ENCODE peak calls at places on chromosomes 13 and 19, in four cellular contexts. G is K562, Z is tibial nerve, O is A549. J is an unnamed sample.

GRCh38 chr19:5001547-5002131 is 32.7 kb downstream of the KDM4B start:
- DNase-seq in Z (no peak), G (peak), O (peak), J (no peak)

GRCh38 chr13:113182046-113182445 is 23.6 kb downstream of the PROZ start:
- DNase-seq in G (no peak), Z (no peak), O (no peak), J (no peak)

GRCh38 chr19:36141039-36141914 is 1.4 kb downstream of the CAPNS1 start:
- DNase-seq in G (peak), Z (peak), O (peak), J (peak)

GRCh38 chr19:29605653-29606419 is at the start of gene POP4:
- DNase-seq in O (peak), G (peak), Z (peak), J (peak)

GRCh38 chr19:41821003-41821735 is 23.3 kb downstream of the LYPD4 start:
- DNase-seq in G (peak), Z (no peak), O (peak), J (no peak)

GRCh38 chr19:56333506-56333905 is 18.9 kb upstream of the ZSCAN5A start:
- DNase-seq in O (peak), G (peak), Z (no peak), J (no peak)

GRCh38 chr19:14248578-14249011 is 42.6 kb upstream of the ADGRL1 start:
- DNase-seq in O (no peak), G (no peak), Z (peak), J (peak)

GRCh38 chr19:32448026-32448425 is 42.5 kb downstream of the DPY19L3 start:
- DNase-seq in G (no peak), Z (no peak), O (no peak), J (no peak)

GRCh38 chr13:35978607-35979316 is 152.4 kb downstream of the DCLK1 start:
- DNase-seq in Z (no peak), G (peak), O (peak), J (no peak)

GRCh38 chr13:51241720-51242119 is 19.5 kb downstream of the FAM124A start:
- DNase-seq in Z (no peak), G (no peak), O (no peak), J (peak)

GRCh38 chr19:7069042-7069903 is at the start of gene ZNF557:
- DNase-seq in G (peak), O (peak), Z (peak), J (peak)
- TF ChIP-seq EP300 in G (peak), O (no peak), Z (peak), J (no peak)

GRCh38 chr19:6064703-6065073 is 45.6 kb downstream of the RFX2 start:
- DNase-seq in O (no peak), Z (no peak), G (no peak), J (no peak)
- H3K27ac ChIP-seq in O (no peak), Z (no peak), G (peak), J (peak)

GRCh38 chr13:39957868-39958676 is 302.6 kb downstream of the COG6 start:
- DNase-seq in Z (no peak), G (no peak), O (no peak), J (no peak)

GRCh38 chr13:39959497-39959896 is 304.0 kb downstream of the COG6 start:
- DNase-seq in O (no peak), G (no peak), Z (no peak), J (no peak)

GRCh38 chr13:39963612-39964011 is 308.1 kb downstream of the COG6 start:
- DNase-seq in Z (no peak), O (no peak), G (no peak), J (no peak)

GRCh38 chr13:39961036-39961435 is 305.6 kb downstream of the COG6 start:
- DNase-seq in Z (no peak), O (no peak), G (no peak), J (no peak)

DNA sequence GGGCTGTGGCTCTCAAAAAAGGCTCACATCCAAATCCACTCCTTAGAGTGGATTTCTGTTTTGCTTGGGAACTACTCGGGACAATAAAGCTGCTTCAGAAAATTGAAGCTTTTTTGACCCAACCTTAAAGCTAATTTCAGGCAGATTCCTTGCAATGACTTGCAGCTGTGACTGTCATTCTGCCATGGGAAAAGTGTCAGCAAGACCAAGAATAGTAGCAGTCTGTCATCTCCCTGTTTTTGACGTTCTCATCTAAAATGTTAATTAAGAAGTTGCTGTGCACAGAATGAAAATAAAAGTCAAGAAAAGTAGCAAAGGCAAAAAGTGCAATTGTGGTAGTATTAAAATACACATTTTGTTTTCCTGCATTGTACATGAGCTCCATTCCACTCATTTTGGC is 304.7 kb downstream of the COG6 start:
- DNase-seq in O (no peak), G (no peak), Z (no peak), J (no peak)
- TF ChIP-seq EP300 in O (no peak), G (no peak), Z (no peak), J (no peak)

DNA sequence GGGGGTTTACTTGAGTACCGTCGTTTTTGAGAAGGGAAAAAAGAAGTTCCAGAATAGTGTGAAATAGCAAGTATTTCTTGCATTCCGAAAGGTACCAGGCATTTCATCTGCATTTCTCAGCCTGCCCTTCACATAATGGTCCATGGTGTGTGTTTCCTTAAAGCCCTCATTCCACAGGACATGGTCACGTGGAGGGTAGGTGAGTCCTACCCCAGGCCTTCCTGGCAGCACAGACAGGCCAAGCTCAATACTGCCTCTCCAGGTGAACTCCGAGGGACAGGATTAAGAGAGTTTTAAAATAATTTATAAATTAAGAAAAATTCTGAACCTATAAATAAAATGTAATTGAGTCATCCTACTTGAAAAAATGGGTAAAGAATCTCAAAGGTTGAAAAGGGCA is 64.7 kb downstream of the TNFRSF19 start:
- DNase-seq in O (no peak), G (no peak), Z (no peak), J (no peak)
- H3K27ac ChIP-seq in O (no peak), G (no peak), Z (no peak), J (no peak)

DNA sequence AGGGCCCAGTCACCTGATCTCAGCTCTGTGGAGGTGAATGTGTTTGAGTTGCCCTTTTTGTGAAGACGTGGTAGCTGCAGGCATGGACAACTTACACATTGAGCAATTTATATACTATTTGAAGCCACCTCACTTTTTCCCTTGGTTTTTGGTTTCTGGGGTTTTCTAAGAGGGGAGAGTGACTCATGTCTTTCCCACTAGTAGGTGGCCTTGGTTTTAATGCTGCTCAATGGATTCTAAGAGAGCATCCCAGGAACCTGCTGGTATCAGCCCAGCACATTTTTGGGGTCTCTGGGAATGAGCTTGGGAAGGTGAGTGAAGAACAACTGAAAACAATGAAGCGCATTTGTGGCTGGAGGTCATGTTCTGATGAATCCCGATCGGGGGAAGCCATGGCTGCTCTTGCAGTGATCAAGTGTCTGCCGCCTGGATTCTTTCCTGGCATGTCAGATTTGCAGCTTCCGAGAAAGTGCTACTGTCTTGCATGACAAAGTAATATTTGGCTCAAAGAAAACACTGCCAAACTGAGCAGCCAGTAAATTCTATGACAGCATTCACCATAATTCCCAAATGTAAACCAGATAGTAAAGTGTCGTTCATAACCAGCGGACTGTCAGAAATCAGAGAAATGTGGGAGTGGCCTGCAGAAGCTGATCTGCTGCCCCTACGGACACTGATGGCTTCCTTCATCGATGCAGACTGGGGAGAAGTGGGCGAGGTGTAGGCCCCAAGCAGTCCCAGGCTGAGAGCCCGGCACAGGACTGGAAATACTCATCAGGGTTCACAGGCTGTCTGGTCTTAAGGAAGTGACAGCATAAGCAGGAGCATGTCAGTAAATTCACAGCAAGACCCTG is 98.7 kb downstream of the COL4A2 start:
- DNase-seq in Z (no peak), O (no peak), G (no peak), J (no peak)
- TF ChIP-seq EP300 in Z (no peak), O (no peak), G (no peak), J (no peak)

GRCh38 chr19:48695743-48696352 is at the start of gene FUT2:
- DNase-seq in G (no peak), O (no peak), Z (no peak), J (no peak)
- H3K27ac ChIP-seq in G (no peak), O (no peak), Z (no peak), J (peak)

DNA sequence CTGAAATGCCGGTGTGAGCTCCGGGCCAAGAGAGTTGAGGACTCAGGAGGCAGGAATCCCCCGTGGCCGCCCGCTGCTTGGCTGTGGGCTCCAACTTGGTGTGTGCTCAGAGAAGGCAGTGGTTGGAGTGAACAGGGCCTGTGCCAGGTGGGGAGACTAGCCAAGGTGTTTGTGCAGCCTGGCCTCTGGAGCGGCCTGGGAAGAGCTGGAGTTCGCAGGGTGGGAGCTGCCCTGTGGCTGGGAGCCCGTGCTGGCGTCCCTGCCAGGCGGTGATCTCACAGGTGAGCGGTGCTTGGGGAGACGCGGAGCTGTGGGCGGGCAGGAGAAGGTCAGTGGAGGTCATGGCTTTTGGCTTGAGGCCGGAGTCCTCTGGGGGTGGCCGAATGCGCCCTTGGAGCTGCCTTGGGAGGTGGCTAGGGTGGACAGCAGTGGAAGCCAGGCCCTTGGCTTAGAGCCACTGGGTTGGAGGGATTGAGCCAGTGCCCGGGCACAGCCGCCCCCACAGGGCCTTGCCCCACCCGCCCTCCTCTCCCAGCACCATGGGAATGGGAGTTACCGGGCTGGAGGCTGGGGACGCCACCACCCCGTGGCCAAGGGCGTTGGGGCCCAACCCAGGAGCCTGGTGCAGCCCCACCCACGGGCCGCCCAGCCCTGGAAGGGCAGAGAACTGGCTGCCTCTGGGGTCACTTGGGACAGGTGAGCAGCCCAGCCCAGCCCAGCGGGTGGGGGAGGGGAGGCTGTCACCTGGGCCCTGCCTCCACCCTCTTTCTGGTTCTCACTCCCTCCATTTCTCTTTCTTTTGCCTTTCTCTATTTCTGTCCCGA is 7.1 kb upstream of the CIRBP start:
- DNase-seq in O (peak), Z (peak), G (no peak), J (peak)
- TF ChIP-seq EP300 in O (no peak), Z (peak), G (no peak), J (no peak)